ENCODE peak calls at places on chromosomes 16 and 17, in six cellular contexts. V, M, Z, F, L and Q are unnamed samples.

GRCh38 chr16:78984887-78985464 is 615.6 kb downstream of the MAF start:
- DNase-seq in V (no peak), Z (no peak), F (no peak), L (no peak), M (no peak), Q (no peak)

GRCh38 chr16:30567160-30567990 is 4.1 kb downstream of the ZNF688 start:
- DNase-seq in M (peak; percentile 27), Z (no peak), V (no peak), F (no peak), L (no peak), Q (no peak)

GRCh38 chr17:62130739-62131138 is 65.7 kb upstream of the MED13 start:
- DNase-seq in Z (no peak), L (no peak), V (no peak), F (no peak), M (no peak), Q (no peak)

GRCh38 chr17:50114849-50115357 is 15.1 kb downstream of the SAMD14 start:
- DNase-seq in M (peak; percentile 70), Z (no peak), V (peak; percentile 31), L (peak; percentile 56), F (peak; percentile 66), Q (no peak)

GRCh38 chr16:49592507-49593422 is 219.2 kb downstream of the C16orf78 start:
- DNase-seq in V (no peak), F (peak; percentile 12), Z (no peak), L (peak; percentile 42), M (peak; percentile 7), Q (peak; percentile 22)

GRCh38 chr17:8941520-8941919 is 24.0 kb downstream of the PIK3R5 start:
- DNase-seq in M (no peak), V (no peak), Z (no peak), F (no peak), L (no peak), Q (no peak)

GRCh38 chr16:5042574-5043171 is 8.9 kb upstream of the NAGPA start:
- DNase-seq in M (peak; percentile 60), V (no peak), Z (no peak), F (peak; percentile 27), L (no peak), Q (no peak)

GRCh38 chr17:79019631-79020584 is 4.1 kb upstream of the C1QTNF1 start:
- DNase-seq in F (peak; percentile 76), L (peak; percentile 77), M (peak; percentile 78), V (peak; percentile 49), Z (peak; percentile 65), Q (no peak)

GRCh38 chr16:57372372-57373116 is at the start of gene CX3CL1:
- DNase-seq in L (peak; percentile 87), M (peak; percentile 39), F (no peak), V (no peak), Z (peak; percentile 85), Q (peak; percentile 58)

GRCh38 chr17:36675250-36675649 is 73.9 kb downstream of the MRM1 start:
- DNase-seq in F (no peak), V (no peak), Z (no peak), L (no peak), M (no peak), Q (no peak)

GRCh38 chr17:19573075-19573474 is 39.4 kb downstream of the SLC47A1 start:
- DNase-seq in M (peak; percentile 57), L (no peak), F (no peak), V (no peak), Z (no peak), Q (no peak)

GRCh38 chr17:55237826-55238196 is 26.9 kb upstream of the HLF start:
- DNase-seq in Z (no peak), L (no peak), M (no peak), F (no peak), V (no peak), Q (no peak)

GRCh38 chr16:74999683-75000480 is 1.1 kb downstream of the ZNRF1 start:
- DNase-seq in L (peak; percentile 72), V (peak; percentile 50), M (no peak), Z (peak; percentile 58), F (no peak), Q (peak; percentile 69)

GRCh38 chr16:66364117-66364958 is 2.2 kb upstream of the CDH5 start:
- DNase-seq in V (no peak), Z (peak; percentile 25), L (peak; percentile 23), F (no peak), M (no peak), Q (peak; percentile 32)

GRCh38 chr17:73641779-73642580 is 2.3 kb downstream of the SDK2 start:
- DNase-seq in L (no peak), Z (no peak), M (no peak), F (no peak), V (no peak), Q (no peak)

GRCh38 chr17:46039592-46040186 is 40.6 kb downstream of the STH start:
- DNase-seq in L (peak; percentile 70), Z (peak; percentile 55), V (no peak), M (no peak), F (no peak), Q (peak; percentile 89)

GRCh38 chr17:46037722-46038255 is 38.7 kb downstream of the STH start:
- DNase-seq in L (no peak), F (no peak), Z (no peak), V (no peak), M (no peak), Q (no peak)

GRCh38 chr17:46038414-46038813 is 39.4 kb downstream of the STH start:
- DNase-seq in F (no peak), L (no peak), V (no peak), M (no peak), Z (no peak), Q (peak; percentile 87)

GRCh38 chr17:46036491-46036890 is 37.4 kb downstream of the STH start:
- DNase-seq in Z (no peak), V (no peak), L (no peak), F (no peak), M (no peak), Q (no peak)

GRCh38 chr17:46038937-46039336 is 39.9 kb downstream of the STH start:
- DNase-seq in V (no peak), M (no peak), F (no peak), Z (no peak), L (no peak), Q (no peak)
- H3K36me3 ChIP-seq in V (peaks cover 78% of the 10 kb centered on the region), M (peaks cover 50% of the 10 kb centered on the region), F (peaks cover 59% of the 10 kb centered on the region), Z (no peaks in the 10 kb centered on the region), L (peaks cover 10% of the 10 kb centered on the region), Q (peaks cover 40% of the 10 kb centered on the region)

DNA sequence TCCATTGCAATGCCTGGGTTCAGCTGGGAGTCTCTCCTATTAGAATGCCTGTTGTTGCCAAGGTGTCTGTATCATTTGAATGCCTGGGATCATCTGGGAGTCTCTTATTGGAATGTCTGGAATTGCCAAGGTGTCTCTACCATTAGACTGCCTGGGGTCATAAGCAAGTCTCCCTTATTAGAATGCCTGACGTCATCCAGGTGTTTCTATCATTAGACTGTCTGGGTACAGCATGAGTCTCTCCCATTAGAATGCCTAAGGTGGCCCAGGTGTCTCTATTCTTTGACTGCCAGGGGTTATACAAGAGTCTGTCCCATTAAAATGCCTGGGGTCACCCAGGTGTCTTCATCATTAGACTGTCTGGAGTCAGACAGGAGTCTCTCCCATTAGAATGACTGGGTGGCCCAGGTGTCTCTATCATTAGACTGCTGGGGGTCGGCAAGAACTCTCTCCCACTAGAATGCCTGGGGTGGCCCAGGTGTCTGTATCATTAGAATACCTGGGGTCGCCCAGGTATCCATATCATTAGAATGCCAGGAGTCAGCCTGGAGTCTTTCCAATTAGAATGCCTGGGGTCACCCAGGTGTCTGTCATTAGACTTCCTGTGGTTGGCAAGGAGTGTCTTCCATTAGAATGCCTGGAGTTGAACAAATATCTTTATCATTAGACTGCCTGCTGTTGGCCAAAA is 2274.0 kb downstream of the TP53TG3F start:
- DNase-seq in M (no peak), L (no peak), Z (no peak), V (no peak), F (no peak), Q (no peak)
- H3K9me3 ChIP-seq in M (peaks cover 12% of the 10 kb centered on the region), L (no peaks in the 10 kb centered on the region), Z (no peaks in the 10 kb centered on the region), V (no peaks in the 10 kb centered on the region), F (no peaks in the 10 kb centered on the region), Q (no peaks in the 10 kb centered on the region)

GRCh38 chr16:92431-93339 is 14.7 kb downstream of the MPG start:
- DNase-seq in M (no peak), F (no peak), V (no peak), Z (no peak), L (no peak), Q (peak; percentile 86)
- H3K36me3 ChIP-seq in M (peaks cover 53% of the 10 kb centered on the region), F (no peaks in the 10 kb centered on the region), V (no peaks in the 10 kb centered on the region), Z (no peaks in the 10 kb centered on the region), L (no peaks in the 10 kb centered on the region), Q (peaks cover 10% of the 10 kb centered on the region)

GRCh38 chr16:3304370-3304769 is 860 bp downstream of the TIGD7 start:
- DNase-seq in L (no peak), Z (no peak), V (no peak), F (no peak), M (peak; percentile 14), Q (no peak)
- H3K9me3 ChIP-seq in L (peaks cover 45% of the 10 kb centered on the region), Z (peaks cover 3% of the 10 kb centered on the region), V (peaks cover 76% of the 10 kb centered on the region), F (peaks cover 8% of the 10 kb centered on the region), M (peaks cover 45% of the 10 kb centered on the region), Q (no peaks in the 10 kb centered on the region)

GRCh38 chr16:85652431-85653221 is 36.1 kb downstream of the GINS2 start:
- DNase-seq in V (peak; percentile 35), F (no peak), Z (no peak), L (peak; percentile 79), M (peak; percentile 38), Q (peak; percentile 78)

GRCh38 chr16:85649978-85650863 is 37.1 kb downstream of the GSE1 start:
- DNase-seq in Z (no peak), F (no peak), L (no peak), V (no peak), M (no peak), Q (no peak)

GRCh38 chr16:85650864-85651811 is 37.6 kb downstream of the GINS2 start:
- DNase-seq in V (no peak), M (no peak), Z (no peak), F (no peak), L (peak; percentile 79), Q (peak; percentile 67)

GRCh38 chr16:85653226-85653917 is 35.4 kb downstream of the GINS2 start:
- DNase-seq in M (no peak), Z (no peak), L (no peak), F (no peak), V (no peak), Q (no peak)

GRCh38 chr16:85651822-85652430 is 36.8 kb downstream of the GINS2 start:
- DNase-seq in F (no peak), Z (no peak), M (no peak), L (no peak), V (no peak), Q (peak; percentile 38)
- H3K36me3 ChIP-seq in F (peaks cover 11% of the 10 kb centered on the region), Z (no peaks in the 10 kb centered on the region), M (peaks cover 39% of the 10 kb centered on the region), L (peaks cover 20% of the 10 kb centered on the region), V (peaks cover 5% of the 10 kb centered on the region), Q (peaks cover 32% of the 10 kb centered on the region)

GRCh38 chr16:15585956-15586355 is 57.0 kb downstream of the MARF1 start:
- DNase-seq in M (no peak), Z (no peak), L (no peak), F (no peak), V (no peak), Q (no peak)
- H3K9me3 ChIP-seq in M (peaks cover 27% of the 10 kb centered on the region), Z (no peaks in the 10 kb centered on the region), L (no peaks in the 10 kb centered on the region), F (no peaks in the 10 kb centered on the region), V (peaks cover 15% of the 10 kb centered on the region), Q (no peaks in the 10 kb centered on the region)

DNA sequence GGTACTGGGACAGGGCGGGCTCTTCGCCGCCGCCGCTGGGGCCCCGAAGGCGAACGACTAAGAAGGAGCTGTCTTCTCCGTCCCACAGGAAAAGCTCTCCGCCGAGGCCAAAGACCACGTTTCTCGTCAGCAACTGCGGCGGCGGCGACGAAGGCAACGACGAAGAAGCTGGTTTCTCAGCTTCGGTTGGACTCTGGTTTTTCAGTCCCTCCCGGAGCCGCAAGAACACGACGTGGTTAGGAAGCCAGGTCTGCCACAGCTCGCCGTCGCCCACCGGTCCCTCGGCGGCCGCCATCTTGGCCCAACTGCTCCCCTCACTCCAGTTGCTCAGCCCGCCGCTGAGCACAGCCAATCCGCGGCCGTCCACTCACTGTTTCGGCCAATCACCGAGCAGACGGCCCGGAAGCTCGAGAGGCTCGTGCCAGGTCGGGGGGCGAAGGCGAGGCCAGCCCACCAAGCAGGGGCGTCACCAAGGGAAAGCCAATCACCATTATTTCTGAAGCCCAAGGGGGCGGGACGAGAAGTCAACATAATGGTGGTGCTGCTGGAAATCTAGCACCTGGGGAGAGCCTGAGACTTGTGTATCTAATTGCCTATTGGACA is at the start of gene NUP88:
- DNase-seq in V (peak; percentile 96), Z (peak; percentile 95), M (peak; percentile 97), L (peak; percentile 94), F (peak; percentile 95), Q (peak; percentile 97)
- H3K36me3 ChIP-seq in V (peaks cover 53% of the 10 kb centered on the region), Z (no peaks in the 10 kb centered on the region), M (peaks cover 11% of the 10 kb centered on the region), L (peaks cover 13% of the 10 kb centered on the region), F (peaks cover 30% of the 10 kb centered on the region), Q (peaks cover 19% of the 10 kb centered on the region)